ENCODE peak calls at places on chromosomes 12 and 14, in nine cellular contexts. S is stimulated activated CD8-positive, alpha-beta memory T cell treated with anti-CD3 and anti-CD28 coated beads, Interleukin-2, amount 100 ng/mL, for 1 hour; K is endothelial cell of umbilical vein; Z is activated B cell treated with CpG ODN at 0.5 μM for 24 hours; N is breast epithelium; I is ovary; A is GOT3; P is activated gamma-delta T cell treated with Interleukin-2 at 50 U/mL for 16 hours; R is NCI-H1092 treated with DMSO at 0.1 percent for 48 hours. J is an unnamed sample.

GRCh38 chr14:25014440-25014839 is 35.5 kb downstream of the STXBP6 start:
- DNase-seq in S (no peak), K (no peak), Z (no peak), N (no peak), I (no peak), A (no peak), P (no peak), R (no peak), J (no peak)

GRCh38 chr12:42790761-42791151 is 201.2 kb upstream of the PRICKLE1 start:
- DNase-seq in S (no peak), K (peak; percentile 96), Z (no peak), N (no peak), I (no peak), A (no peak), P (no peak), R (no peak), J (no peak)

GRCh38 chr12:108115123-108115745 is 13.9 kb upstream of the WSCD2 start:
- DNase-seq in S (no peak), K (no peak), Z (no peak), N (no peak), I (no peak), A (no peak), P (no peak), R (no peak), J (no peak)

GRCh38 chr14:50410016-50410530 is 13.4 kb upstream of the CDKL1 start:
- DNase-seq in S (no peak), K (no peak), Z (no peak), N (no peak), I (no peak), A (no peak), P (no peak), R (no peak), J (no peak)

GRCh38 chr12:3655331-3655900 is 97.5 kb downstream of the CRACR2A start:
- DNase-seq in S (no peak), K (peak; percentile 4), Z (no peak), N (no peak), I (no peak), A (no peak), P (no peak), R (peak; percentile 78), J (no peak)

GRCh38 chr14:35406811-35407630 is 2.5 kb upstream of the NFKBIA start:
- DNase-seq in S (no peak), K (peak; percentile 64), Z (no peak), N (no peak), I (no peak), A (no peak), P (no peak), R (peak; percentile 70), J (peak; percentile 13)

GRCh38 chr12:13340149-13340548 is 143.6 kb downstream of the EMP1 start:
- DNase-seq in S (no peak), K (no peak), Z (no peak), N (no peak), I (no peak), A (no peak), P (no peak), R (no peak), J (no peak)

GRCh38 chr12:77696183-77696582 is 134.5 kb upstream of the NAV3 start:
- DNase-seq in S (no peak), K (no peak), Z (no peak), N (no peak), I (no peak), A (no peak), P (no peak), R (no peak), J (no peak)

GRCh38 chr12:132218915-132219314 is 74.7 kb downstream of the NOC4L start:
- DNase-seq in S (peak; percentile 11), K (peak; percentile 19), Z (no peak), N (no peak), I (no peak), A (no peak), P (peak; percentile 41), R (peak; percentile 47), J (no peak)

J was measured in NCI-H1048.